ENCODE peak calls at places on chromosomes 4 and X, in seven cellular contexts. One of them, this sample, is unnamed.

GRCh38 chrX:68640661-68641060 is 6.8 kb upstream of the STARD8 start:
- DNase-seq in AG04449: no peak
- DNase-seq in upper lobe of left lung: no peak
- DNase-seq in fibroblast of lung: no peak
- DNase-seq in brain microvascular endothelial cell: no peak
- DNase-seq in right atrium auricular region: no peak
- DNase-seq in GM12865: no peak
- DNase-seq in this sample: no peak

GRCh38 chr4:1208266-1208961 is 36.0 kb upstream of the SPON2 start:
- DNase-seq in AG04449: no peak
- DNase-seq in upper lobe of left lung: peak
- DNase-seq in fibroblast of lung: no peak
- DNase-seq in brain microvascular endothelial cell: no peak
- DNase-seq in right atrium auricular region: no peak
- DNase-seq in GM12865: no peak
- DNase-seq in this sample: no peak

GRCh38 chrX:1511829-1512228 is 25.2 kb downstream of the P2RY8 start:
- DNase-seq in AG04449: no peak
- DNase-seq in upper lobe of left lung: no peak
- DNase-seq in fibroblast of lung: no peak
- DNase-seq in brain microvascular endothelial cell: no peak
- DNase-seq in right atrium auricular region: peak
- DNase-seq in GM12865: no peak
- DNase-seq in this sample: no peak

GRCh38 chr4:1164040-1164439 is 8.3 kb downstream of the SPON2 start:
- DNase-seq in AG04449: no peak
- DNase-seq in upper lobe of left lung: no peak
- DNase-seq in fibroblast of lung: no peak
- DNase-seq in brain microvascular endothelial cell: no peak
- DNase-seq in right atrium auricular region: no peak
- DNase-seq in GM12865: no peak
- DNase-seq in this sample: no peak

GRCh38 chr4:186881521-186882220 is 158.0 kb upstream of the FAT1 start:
- DNase-seq in AG04449: peak
- DNase-seq in upper lobe of left lung: no peak
- DNase-seq in fibroblast of lung: peak
- DNase-seq in brain microvascular endothelial cell: peak
- DNase-seq in right atrium auricular region: no peak
- DNase-seq in GM12865: no peak
- DNase-seq in this sample: peak

GRCh38 chr4:3158841-3159240 is 84.4 kb downstream of the HTT start:
- DNase-seq in AG04449: no peak
- DNase-seq in upper lobe of left lung: no peak
- DNase-seq in fibroblast of lung: no peak
- DNase-seq in brain microvascular endothelial cell: no peak
- DNase-seq in right atrium auricular region: no peak
- DNase-seq in GM12865: no peak
- DNase-seq in this sample: no peak

GRCh38 chr4:35793045-35793722 is 451.1 kb downstream of the ARAP2 start:
- DNase-seq in AG04449: no peak
- DNase-seq in upper lobe of left lung: no peak
- DNase-seq in fibroblast of lung: no peak
- DNase-seq in brain microvascular endothelial cell: no peak
- DNase-seq in right atrium auricular region: no peak
- DNase-seq in GM12865: no peak
- DNase-seq in this sample: peak

GRCh38 chrX:2423293-2423692 is 77.5 kb downstream of the DHRSX start:
- DNase-seq in AG04449: no peak
- DNase-seq in upper lobe of left lung: no peak
- DNase-seq in fibroblast of lung: no peak
- DNase-seq in brain microvascular endothelial cell: peak
- DNase-seq in right atrium auricular region: no peak
- DNase-seq in GM12865: no peak
- DNase-seq in this sample: no peak

GRCh38 chrX:55008571-55009358 is 8.6 kb downstream of the APEX2 start:
- DNase-seq in AG04449: no peak
- DNase-seq in upper lobe of left lung: no peak
- DNase-seq in fibroblast of lung: no peak
- DNase-seq in brain microvascular endothelial cell: no peak
- DNase-seq in right atrium auricular region: no peak
- DNase-seq in GM12865: no peak
- DNase-seq in this sample: no peak

GRCh38 chr4:163495900-163496299 is 1.4 kb downstream of the TMA16 start:
- DNase-seq in AG04449: no peak
- DNase-seq in upper lobe of left lung: no peak
- DNase-seq in fibroblast of lung: no peak
- DNase-seq in brain microvascular endothelial cell: no peak
- DNase-seq in right atrium auricular region: no peak
- DNase-seq in GM12865: peak
- DNase-seq in this sample: no peak

GRCh38 chr4:23717528-23718248 is 172.2 kb downstream of the PPARGC1A start:
- DNase-seq in AG04449: no peak
- DNase-seq in upper lobe of left lung: no peak
- DNase-seq in fibroblast of lung: peak
- DNase-seq in brain microvascular endothelial cell: peak
- DNase-seq in right atrium auricular region: no peak
- DNase-seq in GM12865: peak
- DNase-seq in this sample: no peak

GRCh38 chr4:153127773-153128494 is 76.3 kb upstream of the TRIM2 start:
- DNase-seq in AG04449: no peak
- DNase-seq in upper lobe of left lung: peak
- DNase-seq in fibroblast of lung: peak
- DNase-seq in brain microvascular endothelial cell: peak
- DNase-seq in right atrium auricular region: peak
- DNase-seq in GM12865: peak
- DNase-seq in this sample: no peak

GRCh38 chrX:130190801-130191200 is 19.0 kb downstream of the RAB33A start:
- DNase-seq in AG04449: no peak
- DNase-seq in upper lobe of left lung: no peak
- DNase-seq in fibroblast of lung: no peak
- DNase-seq in brain microvascular endothelial cell: no peak
- DNase-seq in right atrium auricular region: no peak
- DNase-seq in GM12865: no peak
- DNase-seq in this sample: no peak

GRCh38 chr4:176579233-176579632 is 213.5 kb downstream of the VEGFC start:
- DNase-seq in AG04449: no peak
- DNase-seq in upper lobe of left lung: no peak
- DNase-seq in fibroblast of lung: no peak
- DNase-seq in brain microvascular endothelial cell: no peak
- DNase-seq in right atrium auricular region: no peak
- DNase-seq in GM12865: no peak
- DNase-seq in this sample: no peak

DNA sequence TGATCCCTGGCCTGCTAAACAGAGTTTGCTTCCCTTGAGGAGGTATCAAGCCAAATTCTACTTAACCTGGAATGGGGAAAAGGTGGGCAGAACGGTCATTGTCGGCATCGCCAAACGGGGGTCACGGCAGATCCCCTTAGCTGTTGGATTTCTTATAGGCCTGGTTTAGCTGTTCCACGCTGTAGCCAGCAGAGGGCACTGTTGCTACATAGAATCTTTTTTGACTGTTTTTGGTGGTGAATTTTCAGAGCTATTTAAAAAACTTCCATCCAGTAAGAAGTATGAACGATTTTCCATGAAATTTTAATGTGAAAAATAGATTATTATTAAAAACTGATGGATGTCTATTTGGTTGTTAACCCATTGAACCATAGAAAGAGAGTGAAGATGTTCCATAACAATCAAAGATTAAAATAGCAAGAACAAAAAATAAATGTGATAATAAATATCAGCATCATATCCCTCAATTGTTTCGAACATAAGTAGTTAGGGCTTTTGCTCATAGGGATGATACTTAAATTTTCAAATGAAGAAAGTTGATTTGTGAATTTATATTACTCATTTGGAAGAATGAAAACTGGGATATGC is 56.6 kb downstream of the LINC00632 start:
- DNase-seq in AG04449: no peak
- DNase-seq in upper lobe of left lung: no peak
- DNase-seq in fibroblast of lung: peak
- DNase-seq in brain microvascular endothelial cell: peak
- DNase-seq in right atrium auricular region: peak
- DNase-seq in GM12865: peak
- DNase-seq in this sample: no peak
- H3K4me3 ChIP-seq in AG04449: peak
- H3K4me3 ChIP-seq in upper lobe of left lung: peak
- H3K4me3 ChIP-seq in fibroblast of lung: peak
- H3K4me3 ChIP-seq in brain microvascular endothelial cell: peak
- H3K4me3 ChIP-seq in right atrium auricular region: no peak
- H3K4me3 ChIP-seq in GM12865: no peak
- H3K4me3 ChIP-seq in this sample: peak

GRCh38 chrX:5397409-5397808 is 831.3 kb downstream of the NLGN4X start:
- DNase-seq in AG04449: no peak
- DNase-seq in upper lobe of left lung: no peak
- DNase-seq in fibroblast of lung: no peak
- DNase-seq in brain microvascular endothelial cell: no peak
- DNase-seq in right atrium auricular region: no peak
- DNase-seq in GM12865: no peak
- DNase-seq in this sample: no peak
- TF ChIP-seq CTCF in AG04449: no peak
- TF ChIP-seq CTCF in upper lobe of left lung: no peak
- TF ChIP-seq CTCF in fibroblast of lung: no peak
- TF ChIP-seq CTCF in brain microvascular endothelial cell: no peak
- TF ChIP-seq CTCF in right atrium auricular region: no peak
- TF ChIP-seq CTCF in GM12865: no peak
- TF ChIP-seq CTCF in this sample: no peak

DNA sequence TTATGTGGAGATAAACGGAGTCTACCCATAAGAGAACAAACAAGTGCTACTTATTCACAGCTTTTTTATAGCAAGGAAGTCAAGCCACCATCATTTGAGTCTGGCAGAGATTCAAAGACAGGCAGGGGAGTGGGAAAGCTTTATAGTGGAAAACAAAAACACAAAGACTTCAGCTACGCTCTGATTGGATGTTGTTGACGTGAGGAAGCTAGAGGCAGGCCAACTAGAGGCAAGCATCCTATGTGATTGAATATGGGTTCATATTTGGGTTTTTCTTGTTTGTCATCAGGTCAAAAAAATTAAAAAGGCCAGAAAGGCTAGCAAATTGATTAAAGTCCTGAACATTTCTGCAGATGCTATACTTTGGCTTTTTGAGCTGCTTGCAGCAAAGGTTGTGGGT is 709 bp upstream of the TCEAL4 start:
- DNase-seq in AG04449: no peak
- DNase-seq in upper lobe of left lung: no peak
- DNase-seq in fibroblast of lung: peak
- DNase-seq in brain microvascular endothelial cell: peak
- DNase-seq in right atrium auricular region: no peak
- DNase-seq in GM12865: no peak
- DNase-seq in this sample: no peak
- H3K4me3 ChIP-seq in AG04449: peak
- H3K4me3 ChIP-seq in upper lobe of left lung: peak
- H3K4me3 ChIP-seq in fibroblast of lung: peak
- H3K4me3 ChIP-seq in brain microvascular endothelial cell: peak
- H3K4me3 ChIP-seq in right atrium auricular region: no peak
- H3K4me3 ChIP-seq in GM12865: peak
- H3K4me3 ChIP-seq in this sample: no peak

GRCh38 chrX:153568612-153569011 is 30.3 kb downstream of the CCNQ start:
- DNase-seq in AG04449: no peak
- DNase-seq in upper lobe of left lung: no peak
- DNase-seq in fibroblast of lung: no peak
- DNase-seq in brain microvascular endothelial cell: no peak
- DNase-seq in right atrium auricular region: no peak
- DNase-seq in GM12865: peak
- DNase-seq in this sample: no peak
- TF ChIP-seq CTCF in AG04449: no peak
- TF ChIP-seq CTCF in upper lobe of left lung: no peak
- TF ChIP-seq CTCF in fibroblast of lung: no peak
- TF ChIP-seq CTCF in brain microvascular endothelial cell: peak
- TF ChIP-seq CTCF in right atrium auricular region: no peak
- TF ChIP-seq CTCF in GM12865: peak
- TF ChIP-seq CTCF in this sample: no peak

DNA sequence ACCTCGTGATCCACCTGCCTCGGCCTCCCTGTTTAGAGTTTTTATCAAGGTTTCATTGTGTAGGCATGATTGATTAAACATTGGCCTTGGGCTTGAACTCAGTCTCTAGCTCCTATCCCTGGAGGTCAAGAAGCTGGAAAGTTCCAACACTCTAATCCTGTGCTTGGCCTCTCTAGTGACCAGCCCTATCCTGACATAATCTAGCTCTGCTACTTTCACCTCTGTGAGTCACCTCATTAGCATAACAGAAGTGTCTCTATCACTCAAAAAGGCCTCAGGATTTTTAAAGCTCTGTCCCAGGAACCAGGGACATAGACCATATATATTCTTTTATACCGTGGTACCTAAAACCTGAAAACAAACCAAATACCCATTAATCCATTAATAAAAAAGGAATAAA is 377.5 kb downstream of the CENPC start:
- DNase-seq in AG04449: no peak
- DNase-seq in upper lobe of left lung: no peak
- DNase-seq in fibroblast of lung: no peak
- DNase-seq in brain microvascular endothelial cell: no peak
- DNase-seq in right atrium auricular region: no peak
- DNase-seq in GM12865: no peak
- DNase-seq in this sample: no peak
- H3K4me3 ChIP-seq in AG04449: no peak
- H3K4me3 ChIP-seq in upper lobe of left lung: no peak
- H3K4me3 ChIP-seq in fibroblast of lung: no peak
- H3K4me3 ChIP-seq in brain microvascular endothelial cell: no peak
- H3K4me3 ChIP-seq in right atrium auricular region: no peak
- H3K4me3 ChIP-seq in GM12865: no peak
- H3K4me3 ChIP-seq in this sample: no peak

DNA sequence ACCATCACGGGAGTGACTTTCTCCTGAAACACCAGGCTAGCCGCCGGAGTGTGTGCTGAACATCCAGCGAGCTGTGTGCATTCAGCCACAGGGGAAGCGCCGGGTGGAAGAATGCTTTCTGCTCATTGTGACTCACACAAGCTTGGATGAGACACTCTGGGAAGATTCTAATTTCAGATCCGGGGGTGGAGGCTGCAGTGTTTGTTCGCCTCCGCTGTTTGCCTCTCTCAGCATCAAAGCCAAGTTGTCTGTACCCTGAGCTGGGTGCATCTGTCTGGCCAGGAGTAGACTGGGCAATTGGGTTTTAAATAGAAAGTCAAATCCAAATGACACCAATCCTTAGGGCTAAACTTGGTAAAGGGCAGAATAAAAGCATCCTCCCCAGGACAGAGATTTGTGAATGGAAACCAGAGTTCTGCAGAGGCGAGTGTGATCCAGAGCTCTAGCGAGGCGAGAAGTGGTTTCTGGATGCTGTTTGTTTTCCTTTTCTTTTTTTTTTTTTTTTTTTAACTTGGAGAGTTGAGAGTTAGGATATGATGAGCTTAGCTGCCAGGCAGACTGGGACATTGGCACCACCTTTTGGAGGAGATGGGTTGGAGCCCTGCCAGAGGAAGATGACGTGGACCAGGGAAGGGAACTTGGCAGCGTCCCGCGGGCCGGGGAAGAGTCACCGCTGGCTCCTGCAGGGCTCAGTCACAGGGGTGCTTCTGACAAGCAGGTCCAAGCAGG is 196.0 kb upstream of the PSAPL1 start:
- DNase-seq in AG04449: peak
- DNase-seq in upper lobe of left lung: peak
- DNase-seq in fibroblast of lung: peak
- DNase-seq in brain microvascular endothelial cell: peak
- DNase-seq in right atrium auricular region: peak
- DNase-seq in GM12865: no peak
- DNase-seq in this sample: peak
- TF ChIP-seq CTCF in AG04449: no peak
- TF ChIP-seq CTCF in upper lobe of left lung: no peak
- TF ChIP-seq CTCF in fibroblast of lung: no peak
- TF ChIP-seq CTCF in brain microvascular endothelial cell: no peak
- TF ChIP-seq CTCF in right atrium auricular region: no peak
- TF ChIP-seq CTCF in GM12865: no peak
- TF ChIP-seq CTCF in this sample: no peak

This sample was measured in kidney epithelial cell.